ENCODE peak calls at places on chromosomes 11 and 22, in seven cellular contexts. A, V, R, D, U, L and T are unnamed samples.

GRCh38 chr11:22634897-22635629 is 9.4 kb upstream of the FANCF start:
- DNase-seq in A (no peak), V (no peak), R (no peak), D (no peak), U (no peak), L (no peak), T (no peak)

GRCh38 chr22:18044548-18045271 is 20.3 kb upstream of the MICAL3 start:
- DNase-seq in A (no peak), V (peak; percentile 50), R (peak; percentile 73), D (peak; percentile 62), U (no peak), L (no peak), T (no peak)

GRCh38 chr11:117547188-117547831 is 219.7 kb downstream of the CEP164 start:
- DNase-seq in A (no peak), V (no peak), R (no peak), D (no peak), U (no peak), L (no peak), T (no peak)

GRCh38 chr11:2807276-2807681 is 78.3 kb downstream of the CDKN1C start:
- DNase-seq in A (no peak), V (peak; percentile 75), R (peak; percentile 83), D (peak; percentile 90), U (peak; percentile 89), L (no peak), T (no peak)

GRCh38 chr22:41565403-41566054 is 4.7 kb downstream of the CSDC2 start:
- DNase-seq in A (no peak), V (no peak), R (no peak), D (no peak), U (no peak), L (no peak), T (peak; percentile 84)

GRCh38 chr22:44549021-44549420 is 51.0 kb upstream of the RTL6 start:
- DNase-seq in A (no peak), V (no peak), R (peak; percentile 35), D (no peak), U (no peak), L (no peak), T (no peak)

GRCh38 chr22:42273855-42274451 is 3.5 kb upstream of the TCF20 start:
- DNase-seq in A (no peak), V (no peak), R (no peak), D (no peak), U (no peak), L (no peak), T (no peak)

GRCh38 chr11:14768789-14769188 is 123.2 kb downstream of the CYP2R1 start:
- DNase-seq in A (no peak), V (no peak), R (no peak), D (no peak), U (no peak), L (peak; percentile 17), T (no peak)

GRCh38 chr22:35892192-35892591 is 136.4 kb downstream of the RBFOX2 start:
- DNase-seq in A (no peak), V (no peak), R (no peak), D (no peak), U (no peak), L (no peak), T (peak; percentile 49)

GRCh38 chr11:13629752-13630151 is 38.7 kb upstream of the FAR1 start:
- DNase-seq in A (no peak), V (no peak), R (no peak), D (no peak), U (no peak), L (no peak), T (no peak)

GRCh38 chr11:65700377-65700776 is 11.7 kb upstream of the KAT5 start:
- DNase-seq in A (no peak), V (no peak), R (no peak), D (no peak), U (no peak), L (no peak), T (no peak)

GRCh38 chr22:45334068-45334467 is 24.3 kb downstream of the FAM118A start:
- DNase-seq in A (no peak), V (no peak), R (no peak), D (no peak), U (no peak), L (no peak), T (no peak)

GRCh38 chr22:23790819-23791736 is 4.3 kb downstream of the SMARCB1 start:
- DNase-seq in A (no peak), V (no peak), R (no peak), D (no peak), U (peak; percentile 68), L (no peak), T (peak; percentile 49)

GRCh38 chr11:111064118-111064517 is 181.4 kb upstream of the POU2AF2 start:
- DNase-seq in A (no peak), V (no peak), R (no peak), D (no peak), U (no peak), L (no peak), T (peak; percentile 54)

GRCh38 chr11:27505781-27506180 is 788 bp downstream of the LIN7C start:
- DNase-seq in A (no peak), V (no peak), R (no peak), D (no peak), U (no peak), L (no peak), T (no peak)

GRCh38 chr11:11486423-11486822 is 133.4 kb upstream of the CSNK2A3 start:
- DNase-seq in A (no peak), V (no peak), R (no peak), D (no peak), U (no peak), L (no peak), T (no peak)

GRCh38 chr11:62830904-62831519 is 839 bp downstream of the STX5 start:
- DNase-seq in A (no peak), V (no peak), R (peak; percentile 72), D (no peak), U (no peak), L (peak; percentile 36), T (no peak)

GRCh38 chr11:38937709-38938108 is 2339.7 kb upstream of the RAG2 start:
- DNase-seq in A (no peak), V (no peak), R (no peak), D (no peak), U (no peak), L (no peak), T (no peak)

GRCh38 chr11:125401746-125402145 is 94.3 kb downstream of the FEZ1 start:
- DNase-seq in A (no peak), V (peak; percentile 28), R (peak; percentile 40), D (no peak), U (no peak), L (no peak), T (no peak)

GRCh38 chr22:24176630-24177029 is 4.7 kb upstream of the SUSD2 start:
- DNase-seq in A (no peak), V (no peak), R (no peak), D (no peak), U (no peak), L (no peak), T (no peak)

GRCh38 chr11:106249857-106250256 is 172.4 kb downstream of the AASDHPPT start:
- DNase-seq in A (no peak), V (no peak), R (no peak), D (no peak), U (no peak), L (no peak), T (no peak)

GRCh38 chr22:17366830-17367229 is 2.4 kb upstream of the CECR2 start:
- DNase-seq in A (peak; percentile 70), V (peak; percentile 31), R (no peak), D (no peak), U (peak; percentile 71), L (peak; percentile 55), T (no peak)

GRCh38 chr22:47050601-47051051 is 288.2 kb downstream of the TBC1D22A start:
- DNase-seq in A (no peak), V (no peak), R (peak; percentile 43), D (no peak), U (no peak), L (no peak), T (no peak)

GRCh38 chr22:50184004-50184461 is 1.7 kb upstream of the TRABD start:
- DNase-seq in A (no peak), V (peak; percentile 76), R (peak; percentile 80), D (peak; percentile 90), U (no peak), L (no peak), T (peak; percentile 19)

GRCh38 chr11:17748761-17749721 is 14.5 kb downstream of the KCNC1 start:
- DNase-seq in A (no peak), V (no peak), R (no peak), D (no peak), U (no peak), L (no peak), T (no peak)

GRCh38 chr22:17931400-17931825 is 92.9 kb downstream of the MICAL3 start:
- DNase-seq in A (no peak), V (peak; percentile 44), R (no peak), D (peak; percentile 53), U (no peak), L (no peak), T (peak; percentile 19)

GRCh38 chr11:315516-315994 is 1.7 kb downstream of the IFITM1 start:
- DNase-seq in A (no peak), V (no peak), R (no peak), D (no peak), U (no peak), L (no peak), T (no peak)

GRCh38 chr11:79160786-79161403 is 279.9 kb downstream of the TENM4 start:
- DNase-seq in A (no peak), V (no peak), R (no peak), D (no peak), U (no peak), L (no peak), T (no peak)

GRCh38 chr11:93525601-93526000 is 17.6 kb downstream of the SMCO4 start:
- DNase-seq in A (no peak), V (no peak), R (no peak), D (no peak), U (no peak), L (no peak), T (peak; percentile 33)

GRCh38 chr11:1566381-1567051 is 5.6 kb downstream of the DUSP8 start:
- DNase-seq in A (peak; percentile 5), V (no peak), R (peak; percentile 56), D (no peak), U (no peak), L (no peak), T (no peak)
- TF ChIP-seq CTCF in A (no peak), V (no peak), R (no peak), D (no peak), U (no peak), L (peak; percentile 7), T (peak; percentile 29)

GRCh38 chr11:119384332-119384731 is 2.8 kb upstream of the USP2 start:
- DNase-seq in A (no peak), V (no peak), R (no peak), D (no peak), U (peak; percentile 25), L (peak; percentile 2), T (no peak)
- TF ChIP-seq CTCF in A (no peak), V (no peak), R (no peak), D (no peak), U (no peak), L (no peak), T (no peak)

GRCh38 chr11:100677796-100678195 is 9.3 kb upstream of the ARHGAP42 start:
- DNase-seq in A (no peak), V (no peak), R (no peak), D (no peak), U (no peak), L (no peak), T (no peak)
- TF ChIP-seq CTCF in A (no peak), V (no peak), R (no peak), D (no peak), U (no peak), L (no peak), T (peak; percentile 10)

DNA sequence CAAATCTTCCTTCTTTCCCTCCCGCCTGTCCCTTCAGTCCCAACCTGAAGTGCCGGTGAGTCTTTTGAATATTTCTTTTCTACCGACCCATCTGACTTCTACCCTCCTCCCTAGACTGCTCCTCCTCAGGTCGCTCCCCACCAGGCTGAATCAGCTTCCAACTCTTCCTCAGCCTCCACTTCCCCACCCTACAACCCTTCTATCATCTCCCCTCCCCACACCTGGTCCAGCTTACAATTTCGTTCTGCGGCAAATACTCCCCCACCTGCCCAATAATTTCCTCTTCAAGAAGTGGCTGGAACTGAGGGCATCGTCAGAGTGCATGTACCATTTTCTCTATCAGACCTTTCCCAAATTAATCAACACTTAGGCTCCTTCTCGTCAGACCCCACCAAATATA is 2.5 kb upstream of the NDUFC2 start:
- DNase-seq in A (no peak), V (no peak), R (no peak), D (no peak), U (no peak), L (no peak), T (no peak)
- TF ChIP-seq CTCF in A (no peak), V (no peak), R (no peak), D (no peak), U (no peak), L (no peak), T (no peak)